ENCODE peak calls at places on chromosome 20, in five cellular contexts. One of them, this sample, is unnamed.

GRCh38 chr20:51185861-51186260 is 163.0 kb upstream of the KCNG1 start:
- DNase-seq in ovary: no peak
- DNase-seq in testis: no peak
- DNase-seq in body of pancreas: no peak
- DNase-seq in IMR-90: no peak
- DNase-seq in this sample: no peak

GRCh38 chr20:47144463-47144862 is 212.0 kb downstream of the ZMYND8 start:
- DNase-seq in IMR-90: no peak
- DNase-seq in testis: no peak
- DNase-seq in ovary: no peak
- DNase-seq in body of pancreas: no peak
- DNase-seq in this sample: no peak

GRCh38 chr20:54601831-54602515 is 126.6 kb downstream of the DOK5 start:
- DNase-seq in body of pancreas: no peak
- DNase-seq in testis: no peak
- DNase-seq in ovary: no peak
- DNase-seq in IMR-90: no peak
- DNase-seq in this sample: no peak

GRCh38 chr20:48661575-48662473 is 166.0 kb downstream of the PREX1 start:
- DNase-seq in ovary: no peak
- DNase-seq in testis: no peak
- DNase-seq in IMR-90: no peak
- DNase-seq in body of pancreas: no peak
- DNase-seq in this sample: no peak

GRCh38 chr20:43666376-43667328 is at the start of gene MYBL2:
- DNase-seq in IMR-90: peak
- DNase-seq in body of pancreas: peak
- DNase-seq in ovary: peak
- DNase-seq in testis: peak
- DNase-seq in this sample: no peak

GRCh38 chr20:24999568-24999967 is 7.0 kb upstream of the APMAP start:
- DNase-seq in IMR-90: no peak
- DNase-seq in testis: no peak
- DNase-seq in body of pancreas: no peak
- DNase-seq in ovary: peak
- DNase-seq in this sample: no peak

GRCh38 chr20:49276895-49277785 is 717 bp downstream of the ZNFX1 start:
- DNase-seq in ovary: peak
- DNase-seq in body of pancreas: peak
- DNase-seq in IMR-90: no peak
- DNase-seq in testis: peak
- DNase-seq in this sample: peak

GRCh38 chr20:53907968-53908751 is 162.2 kb downstream of the BCAS1 start:
- DNase-seq in body of pancreas: no peak
- DNase-seq in IMR-90: no peak
- DNase-seq in ovary: no peak
- DNase-seq in testis: no peak
- DNase-seq in this sample: no peak

GRCh38 chr20:46438156-46438750 is 31.8 kb upstream of the ELMO2 start:
- DNase-seq in IMR-90: peak
- DNase-seq in testis: peak
- DNase-seq in ovary: no peak
- DNase-seq in body of pancreas: no peak
- DNase-seq in this sample: no peak

GRCh38 chr20:1377341-1377871 is 15.4 kb downstream of the FKBP1A start:
- DNase-seq in body of pancreas: no peak
- DNase-seq in IMR-90: no peak
- DNase-seq in ovary: no peak
- DNase-seq in testis: no peak
- DNase-seq in this sample: no peak

GRCh38 chr20:49647509-49647908 is 66.2 kb downstream of the B4GALT5 start:
- DNase-seq in testis: no peak
- DNase-seq in body of pancreas: no peak
- DNase-seq in ovary: no peak
- DNase-seq in IMR-90: peak
- DNase-seq in this sample: no peak

GRCh38 chr20:50226093-50226974 is 35.7 kb downstream of the CEBPB start:
- DNase-seq in IMR-90: peak
- DNase-seq in body of pancreas: no peak
- DNase-seq in testis: peak
- DNase-seq in ovary: peak
- DNase-seq in this sample: peak

GRCh38 chr20:19874328-19874727 is 116.3 kb downstream of the RIN2 start:
- DNase-seq in testis: no peak
- DNase-seq in body of pancreas: no peak
- DNase-seq in IMR-90: no peak
- DNase-seq in ovary: no peak
- DNase-seq in this sample: no peak
- TF ChIP-seq POLR2A in testis: no peak
- TF ChIP-seq POLR2A in body of pancreas: no peak
- TF ChIP-seq POLR2A in IMR-90: no peak
- TF ChIP-seq POLR2A in ovary: no peak
- TF ChIP-seq POLR2A in this sample: no peak

DNA sequence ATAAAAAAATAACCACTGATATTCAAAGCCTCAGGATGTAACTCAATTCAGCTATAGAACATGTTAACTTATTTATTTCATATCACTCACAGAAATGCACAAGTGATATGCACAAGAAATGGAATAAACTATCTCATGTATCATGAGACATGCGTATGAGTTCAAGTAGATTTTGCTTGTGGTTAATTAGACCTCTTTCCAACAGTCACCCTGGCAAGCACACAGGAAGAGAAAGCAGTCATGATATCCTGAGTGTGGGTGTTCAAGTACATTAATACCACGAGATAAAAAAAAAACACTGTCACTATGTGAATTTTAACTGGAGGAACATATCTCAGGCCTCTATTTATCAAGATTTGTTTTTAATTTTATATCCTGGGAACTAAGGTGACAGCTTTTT is 64.2 kb downstream of the LAMP5 start:
- DNase-seq in body of pancreas: no peak
- DNase-seq in ovary: no peak
- DNase-seq in IMR-90: no peak
- DNase-seq in testis: no peak
- DNase-seq in this sample: no peak
- H3K4me3 ChIP-seq in body of pancreas: no peak
- H3K4me3 ChIP-seq in ovary: no peak
- H3K4me3 ChIP-seq in IMR-90: no peak
- H3K4me3 ChIP-seq in testis: no peak
- H3K4me3 ChIP-seq in this sample: no peak

GRCh38 chr20:45362804-45363610 is at the start of gene SYS1:
- DNase-seq in IMR-90: peak
- DNase-seq in ovary: peak
- DNase-seq in testis: peak
- DNase-seq in body of pancreas: peak
- DNase-seq in this sample: peak
- TF ChIP-seq POLR2A in IMR-90: peak
- TF ChIP-seq POLR2A in ovary: peak
- TF ChIP-seq POLR2A in testis: no peak
- TF ChIP-seq POLR2A in body of pancreas: peak
- TF ChIP-seq POLR2A in this sample: no peak

GRCh38 chr20:32474717-32474966 is 110.5 kb downstream of the NOL4L start:
- DNase-seq in ovary: no peak
- DNase-seq in IMR-90: no peak
- DNase-seq in body of pancreas: no peak
- DNase-seq in testis: no peak
- DNase-seq in this sample: no peak
- H3K4me3 ChIP-seq in ovary: peak
- H3K4me3 ChIP-seq in IMR-90: peak
- H3K4me3 ChIP-seq in body of pancreas: no peak
- H3K4me3 ChIP-seq in testis: no peak
- H3K4me3 ChIP-seq in this sample: no peak

GRCh38 chr20:57473246-57474042 is 51.5 kb downstream of the CTCFL start:
- DNase-seq in testis: no peak
- DNase-seq in ovary: no peak
- DNase-seq in IMR-90: no peak
- DNase-seq in body of pancreas: no peak
- DNase-seq in this sample: no peak
- TF ChIP-seq POLR2A in testis: no peak
- TF ChIP-seq POLR2A in ovary: no peak
- TF ChIP-seq POLR2A in IMR-90: no peak
- TF ChIP-seq POLR2A in body of pancreas: no peak
- TF ChIP-seq POLR2A in this sample: no peak

DNA sequence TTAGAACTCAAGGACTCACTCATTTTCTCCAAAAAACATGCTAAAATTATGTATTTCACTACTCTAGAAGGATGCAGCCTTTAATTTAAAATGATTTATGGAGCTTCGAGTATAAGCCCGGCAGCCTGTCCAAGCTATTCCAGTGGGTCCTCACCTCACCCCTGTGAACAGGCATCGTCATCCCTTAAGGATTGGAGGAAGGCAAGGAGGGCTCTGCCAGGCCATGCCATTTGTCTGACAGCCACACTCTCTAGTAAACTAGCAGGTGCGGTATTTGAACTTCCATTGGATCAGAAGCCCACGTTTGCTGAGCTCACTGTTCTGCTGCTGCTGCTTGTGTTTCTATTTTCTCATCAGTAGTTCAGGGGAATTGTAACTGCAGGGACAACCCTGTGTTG is 39.8 kb upstream of the NAA20 start:
- DNase-seq in ovary: no peak
- DNase-seq in body of pancreas: no peak
- DNase-seq in IMR-90: no peak
- DNase-seq in testis: no peak
- DNase-seq in this sample: no peak
- H3K4me3 ChIP-seq in ovary: peak
- H3K4me3 ChIP-seq in body of pancreas: peak
- H3K4me3 ChIP-seq in IMR-90: peak
- H3K4me3 ChIP-seq in testis: no peak
- H3K4me3 ChIP-seq in this sample: peak

GRCh38 chr20:31951530-31952453 is at the start of gene PDRG1:
- DNase-seq in testis: peak
- DNase-seq in IMR-90: peak
- DNase-seq in ovary: peak
- DNase-seq in body of pancreas: peak
- DNase-seq in this sample: peak
- TF ChIP-seq POLR2A in testis: no peak
- TF ChIP-seq POLR2A in IMR-90: peak
- TF ChIP-seq POLR2A in ovary: peak
- TF ChIP-seq POLR2A in body of pancreas: peak
- TF ChIP-seq POLR2A in this sample: peak

GRCh38 chr20:63966944-63967322 is 2.8 kb downstream of the ZNF512B start:
- DNase-seq in IMR-90: no peak
- DNase-seq in testis: no peak
- DNase-seq in body of pancreas: no peak
- DNase-seq in ovary: no peak
- DNase-seq in this sample: no peak

GRCh38 chr20:63968928-63969760 is 586 bp downstream of the ZNF512B start:
- DNase-seq in ovary: peak
- DNase-seq in testis: peak
- DNase-seq in IMR-90: no peak
- DNase-seq in body of pancreas: peak
- DNase-seq in this sample: no peak

GRCh38 chr20:63969851-63970713 is at the start of gene ZNF512B:
- DNase-seq in IMR-90: peak
- DNase-seq in testis: peak
- DNase-seq in body of pancreas: peak
- DNase-seq in ovary: peak
- DNase-seq in this sample: no peak

GRCh38 chr20:63967330-63968135 is 2.2 kb downstream of the ZNF512B start:
- DNase-seq in ovary: peak
- DNase-seq in body of pancreas: no peak
- DNase-seq in IMR-90: no peak
- DNase-seq in testis: no peak
- DNase-seq in this sample: no peak

GRCh38 chr20:63968136-63968927 is 1.4 kb downstream of the ZNF512B start:
- DNase-seq in IMR-90: no peak
- DNase-seq in ovary: peak
- DNase-seq in testis: no peak
- DNase-seq in body of pancreas: peak
- DNase-seq in this sample: peak
- H3K4me3 ChIP-seq in IMR-90: peak
- H3K4me3 ChIP-seq in ovary: peak
- H3K4me3 ChIP-seq in testis: no peak
- H3K4me3 ChIP-seq in body of pancreas: no peak
- H3K4me3 ChIP-seq in this sample: no peak

DNA sequence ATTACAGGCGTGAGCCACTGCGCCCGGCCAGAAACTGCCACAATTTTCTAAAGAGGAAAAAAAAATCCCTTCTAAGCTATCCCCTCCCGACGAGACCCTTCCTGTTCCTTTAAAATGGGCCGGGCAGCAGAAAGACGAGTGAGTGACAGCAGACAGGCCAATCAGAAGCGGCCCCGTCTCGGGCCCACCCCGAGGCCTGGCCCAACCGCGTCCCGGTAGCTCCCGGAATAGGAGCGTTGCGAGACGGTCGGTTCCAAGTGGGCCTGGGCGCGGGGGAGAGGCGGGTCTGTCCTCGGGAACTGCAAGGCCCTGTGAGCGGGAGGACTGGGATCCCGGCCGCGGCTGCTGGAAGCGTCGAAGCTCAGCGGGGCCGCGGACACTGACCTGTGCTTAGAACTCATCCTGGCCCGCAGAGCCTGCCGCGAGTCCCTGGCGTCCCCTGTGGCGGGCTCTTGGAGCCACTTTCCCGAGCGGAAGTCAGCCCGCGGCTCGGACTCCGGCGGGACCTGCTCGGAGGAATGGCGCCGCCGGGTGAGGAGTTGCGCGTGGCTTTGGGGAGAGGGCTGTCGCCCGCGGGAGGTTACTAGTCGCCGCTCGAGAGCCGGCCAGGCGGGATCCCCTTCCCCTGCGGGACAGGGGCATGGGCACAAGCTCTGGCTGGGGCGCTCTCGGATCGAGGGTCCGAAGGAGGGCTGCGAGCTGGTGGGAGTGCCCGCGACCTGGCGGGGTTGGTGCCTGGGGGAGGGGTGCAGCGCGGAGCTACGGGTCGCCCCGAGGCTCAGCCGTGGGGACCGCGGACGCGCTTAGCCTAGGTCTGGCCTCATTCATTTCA is at the start of the genes MROH8 and RPN2:
- DNase-seq in IMR-90: peak
- DNase-seq in ovary: peak
- DNase-seq in body of pancreas: peak
- DNase-seq in testis: peak
- DNase-seq in this sample: peak
- TF ChIP-seq POLR2A in IMR-90: no peak
- TF ChIP-seq POLR2A in ovary: peak
- TF ChIP-seq POLR2A in body of pancreas: peak
- TF ChIP-seq POLR2A in testis: no peak
- TF ChIP-seq POLR2A in this sample: no peak

GRCh38 chr20:312067-312466 is 13.3 kb upstream of the SOX12 start:
- DNase-seq in testis: no peak
- DNase-seq in IMR-90: no peak
- DNase-seq in body of pancreas: no peak
- DNase-seq in ovary: no peak
- DNase-seq in this sample: no peak

GRCh38 chr20:316316-317068 is 8.9 kb upstream of the SOX12 start:
- DNase-seq in body of pancreas: no peak
- DNase-seq in testis: no peak
- DNase-seq in ovary: no peak
- DNase-seq in IMR-90: peak
- DNase-seq in this sample: no peak

GRCh38 chr20:313402-313801 is 11.9 kb upstream of the SOX12 start:
- DNase-seq in testis: no peak
- DNase-seq in body of pancreas: no peak
- DNase-seq in ovary: no peak
- DNase-seq in IMR-90: no peak
- DNase-seq in this sample: no peak

GRCh38 chr20:311603-312002 is 13.7 kb upstream of the SOX12 start:
- DNase-seq in testis: no peak
- DNase-seq in ovary: no peak
- DNase-seq in body of pancreas: no peak
- DNase-seq in IMR-90: no peak
- DNase-seq in this sample: no peak

GRCh38 chr20:313948-314347 is 11.4 kb upstream of the SOX12 start:
- DNase-seq in IMR-90: peak
- DNase-seq in testis: no peak
- DNase-seq in ovary: no peak
- DNase-seq in body of pancreas: no peak
- DNase-seq in this sample: no peak
- H3K4me3 ChIP-seq in IMR-90: no peak
- H3K4me3 ChIP-seq in testis: no peak
- H3K4me3 ChIP-seq in ovary: no peak
- H3K4me3 ChIP-seq in body of pancreas: no peak
- H3K4me3 ChIP-seq in this sample: no peak

This sample was measured in lower leg skin.